ENCODE peak calls at places on chromosomes 11 and 22, in seven cellular contexts. Q is activated CD8-positive, alpha-beta memory T cell treated with anti-CD3 and anti-CD28 coated beads for 4 hours; A is AG04450; N is T-helper 2 cell; U is EH; J is fibroblast of the aortic adventitia; V is IMR-90. T is an unnamed sample.

GRCh38 chr11:71188886-71189767 is 63.2 kb downstream of the SHANK2 start:
- DNase-seq in Q (no peak), A (no peak), N (no peak), U (no peak), J (no peak), V (no peak), T (no peak)

GRCh38 chr11:77053217-77054013 is 13.4 kb upstream of the CAPN5 start:
- DNase-seq in Q (no peak), A (no peak), N (no peak), U (no peak), J (no peak), V (no peak), T (no peak)

GRCh38 chr11:111259871-111260270 is 14.3 kb downstream of the POU2AF2 start:
- DNase-seq in Q (no peak), A (no peak), N (no peak), U (peak), J (no peak), V (peak), T (no peak)

GRCh38 chr11:33897761-33898403 is 6.0 kb upstream of the LMO2 start:
- DNase-seq in Q (no peak), A (no peak), N (no peak), U (no peak), J (no peak), V (no peak), T (no peak)

GRCh38 chr22:33515733-33516297 is 404.5 kb downstream of the LARGE1 start:
- DNase-seq in Q (no peak), A (no peak), N (no peak), U (no peak), J (no peak), V (no peak), T (no peak)

GRCh38 chr22:24164823-24165379 is 16.4 kb upstream of the SUSD2 start:
- DNase-seq in Q (no peak), A (no peak), N (no peak), U (no peak), J (no peak), V (no peak), T (no peak)

GRCh38 chr11:10322830-10323792 is 18.2 kb downstream of the ADM start:
- DNase-seq in Q (peak), A (no peak), N (no peak), U (peak), J (peak), V (peak), T (peak)

GRCh38 chr11:69230856-69231425 is 63.0 kb upstream of the MYEOV start:
- DNase-seq in Q (no peak), A (no peak), N (no peak), U (no peak), J (no peak), V (no peak), T (no peak)

GRCh38 chr11:29534831-29535230 is 482.0 kb downstream of the KCNA4 start:
- DNase-seq in Q (no peak), A (no peak), N (no peak), U (no peak), J (peak), V (no peak), T (no peak)

GRCh38 chr22:42316988-42317387 is 46.5 kb upstream of the TCF20 start:
- DNase-seq in Q (peak), A (no peak), N (peak), U (no peak), J (peak), V (no peak), T (no peak)

GRCh38 chr11:15471709-15472404 is 357.1 kb downstream of the INSC start:
- DNase-seq in Q (no peak), A (no peak), N (no peak), U (no peak), J (no peak), V (no peak), T (peak)

GRCh38 chr22:49415219-49415951 is 412.3 kb downstream of the BRD1 start:
- DNase-seq in Q (no peak), A (no peak), N (no peak), U (no peak), J (no peak), V (no peak), T (no peak)

GRCh38 chr22:37186228-37186996 is 1.6 kb downstream of the C1QTNF6 start:
- DNase-seq in Q (no peak), A (peak), N (no peak), U (peak), J (peak), V (peak), T (peak)

GRCh38 chr11:120146413-120147093 is 8.6 kb upstream of the TRIM29 start:
- DNase-seq in Q (no peak), A (no peak), N (no peak), U (no peak), J (no peak), V (no peak), T (no peak)

GRCh38 chr11:117535870-117536411 is 208.3 kb downstream of the CEP164 start:
- DNase-seq in Q (no peak), A (no peak), N (no peak), U (no peak), J (no peak), V (no peak), T (peak)

GRCh38 chr11:47375020-47375419 is 3.3 kb downstream of the SPI1 start:
- DNase-seq in Q (no peak), A (no peak), N (no peak), U (no peak), J (no peak), V (no peak), T (no peak)

GRCh38 chr11:12182650-12183511 is 72.5 kb downstream of the MICAL2 start:
- DNase-seq in Q (no peak), A (peak), N (no peak), U (peak), J (peak), V (peak), T (peak)

GRCh38 chr11:68659158-68659921 is 25.0 kb upstream of the GAL start:
- DNase-seq in Q (no peak), A (peak), N (no peak), U (peak), J (peak), V (peak), T (peak)

T was measured in DMS53.